ENCODE peak calls at places on chromosome 19, in six cellular contexts. S is CD8-positive, alpha-beta memory T cell; D is adrenal gland; O is gastrocnemius medialis; G is fibroblast of lung; A is neural progenitor cell. W is an unnamed sample.
A peak's percentile ranks its signal among the peaks of the same experiment; 100 is the strongest.

GRCh38 chr19:2302319-2303208 is 5.4 kb downstream of the LINGO3 start:
- DNase-seq in S (no peak), D (peak; percentile 67), O (peak; percentile 53), G (peak; percentile 46), A (peak; percentile 82), W (peak; percentile 93)

GRCh38 chr19:7986321-7987083 is 18.9 kb downstream of the ELAVL1 start:
- DNase-seq in S (no peak), D (no peak), O (peak; percentile 58), G (peak; percentile 75), A (no peak), W (no peak)

GRCh38 chr19:7559102-7559501 is 23.6 kb downstream of the PNPLA6 start:
- DNase-seq in S (no peak), D (no peak), O (no peak), G (no peak), A (no peak), W (no peak)

GRCh38 chr19:38837656-38838121 is 6.1 kb upstream of the ECH1 start:
- DNase-seq in S (no peak), D (no peak), O (no peak), G (peak; percentile 46), A (no peak), W (no peak)

GRCh38 chr19:52570005-52570861 is at the start of gene ZNF701:
- DNase-seq in S (peak; percentile 94), D (peak; percentile 97), O (peak; percentile 91), G (peak; percentile 87), A (peak; percentile 95), W (peak; percentile 95)

GRCh38 chr19:6613711-6614110 is 22.8 kb upstream of the CD70 start:
- DNase-seq in S (no peak), D (no peak), O (no peak), G (peak; percentile 85), A (no peak), W (no peak)

GRCh38 chr19:39951686-39952085 is 17.3 kb upstream of the FCGBP start:
- DNase-seq in S (no peak), D (peak; percentile 46), O (no peak), G (peak; percentile 23), A (no peak), W (no peak)

GRCh38 chr19:610071-610800 is 20.6 kb downstream of the HCN2 start:
- DNase-seq in S (peak; percentile 25), D (no peak), O (no peak), G (no peak), A (no peak), W (peak; percentile 66)

GRCh38 chr19:7550169-7550770 is 14.8 kb downstream of the PNPLA6 start:
- DNase-seq in S (no peak), D (no peak), O (no peak), G (no peak), A (no peak), W (no peak)

GRCh38 chr19:31283701-31284100 is 65.5 kb downstream of the TSHZ3 start:
- DNase-seq in S (no peak), D (no peak), O (no peak), G (no peak), A (no peak), W (no peak)

GRCh38 chr19:29680447-29680846 is 15.2 kb downstream of the PLEKHF1 start:
- DNase-seq in S (peak; percentile 86), D (no peak), O (peak; percentile 74), G (no peak), A (no peak), W (no peak)

GRCh38 chr19:11196406-11197287 is 698 bp downstream of the KANK2 start:
- DNase-seq in S (no peak), D (no peak), O (no peak), G (peak; percentile 31), A (peak; percentile 57), W (peak; percentile 64)

GRCh38 chr19:21158523-21159135 is 16.8 kb downstream of the ZNF431 start:
- DNase-seq in S (no peak), D (no peak), O (no peak), G (peak; percentile 80), A (no peak), W (no peak)

GRCh38 chr19:29537601-29538000 is 11.8 kb downstream of the VSTM2B start:
- DNase-seq in S (no peak), D (no peak), O (no peak), G (no peak), A (no peak), W (no peak)

GRCh38 chr19:35122687-35123551 is 7.3 kb downstream of the FXYD3 start:
- DNase-seq in S (no peak), D (no peak), O (no peak), G (no peak), A (peak; percentile 59), W (no peak)

GRCh38 chr19:31220540-31220939 is 128.7 kb downstream of the TSHZ3 start:
- DNase-seq in S (peak; percentile 18), D (no peak), O (no peak), G (no peak), A (peak; percentile 9), W (peak; percentile 64)

GRCh38 chr19:34173145-34173956 is 1.0 kb downstream of the LSM14A start:
- DNase-seq in S (peak; percentile 13), D (peak; percentile 38), O (peak; percentile 15), G (peak; percentile 64), A (peak; percentile 76), W (peak; percentile 16)

GRCh38 chr19:49929121-49929610 is at the start of the genes ATF5 and NUP62:
- DNase-seq in S (peak; percentile 88), D (peak; percentile 88), O (peak; percentile 82), G (peak; percentile 68), A (peak; percentile 93), W (peak; percentile 95)
- H3K4me1 ChIP-seq in S (peaks cover 46% of the 10 kb centered on the region), D (peaks cover 24% of the 10 kb centered on the region), O (peaks cover 36% of the 10 kb centered on the region), G (peaks cover 9% of the 10 kb centered on the region), A (peaks cover 9% of the 10 kb centered on the region), W (peaks cover 7% of the 10 kb centered on the region)

DNA sequence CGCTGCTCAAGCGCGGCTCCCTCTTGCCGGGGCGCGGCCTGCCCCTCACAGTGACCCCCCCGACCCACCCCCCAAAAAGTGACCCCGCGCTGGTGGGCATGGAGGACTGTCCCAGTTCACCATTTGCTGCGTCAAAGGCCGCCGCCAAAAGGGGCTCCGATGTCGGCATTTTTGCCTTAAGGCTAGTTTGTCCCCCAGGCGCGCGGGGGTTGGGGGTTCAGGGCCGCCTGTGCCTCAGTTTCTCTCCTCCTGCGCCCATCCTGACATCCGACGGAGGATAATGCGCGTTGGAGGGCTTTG is 17.1 kb downstream of the NFIX start:
- DNase-seq in S (no peak), D (no peak), O (no peak), G (no peak), A (no peak), W (no peak)
- H3K4me1 ChIP-seq in S (peaks cover 25% of the 10 kb centered on the region), D (peaks cover 35% of the 10 kb centered on the region), O (peaks cover 79% of the 10 kb centered on the region), G (peaks cover 33% of the 10 kb centered on the region), A (peaks cover 9% of the 10 kb centered on the region), W (peaks cover 16% of the 10 kb centered on the region)

GRCh38 chr19:18759435-18760426 is 31.4 kb downstream of the COMP start:
- DNase-seq in S (no peak), D (no peak), O (no peak), G (no peak), A (no peak), W (no peak)
- H3K4me1 ChIP-seq in S (no peaks in the 10 kb centered on the region), D (peaks cover 29% of the 10 kb centered on the region), O (peaks cover 30% of the 10 kb centered on the region), G (peaks cover 6% of the 10 kb centered on the region), A (no peaks in the 10 kb centered on the region), W (peaks cover 34% of the 10 kb centered on the region)

GRCh38 chr19:47719047-47719885 is 6.0 kb downstream of the EHD2 start:
- DNase-seq in S (no peak), D (peak; percentile 94), O (peak; percentile 78), G (peak; percentile 98), A (no peak), W (peak; percentile 98)

GRCh38 chr19:47716270-47716937 is 3.2 kb downstream of the EHD2 start:
- DNase-seq in S (no peak), D (peak; percentile 73), O (no peak), G (no peak), A (no peak), W (no peak)

GRCh38 chr19:47723573-47723923 is 10.3 kb downstream of the EHD2 start:
- DNase-seq in S (no peak), D (peak; percentile 87), O (peak; percentile 65), G (peak; percentile 93), A (no peak), W (peak; percentile 57)

GRCh38 chr19:47725759-47726401 is 12.7 kb downstream of the EHD2 start:
- DNase-seq in S (no peak), D (no peak), O (no peak), G (no peak), A (no peak), W (no peak)

GRCh38 chr19:47720669-47721068 is 7.4 kb downstream of the EHD2 start:
- DNase-seq in S (no peak), D (no peak), O (no peak), G (no peak), A (no peak), W (no peak)
- H3K4me1 ChIP-seq in S (no peaks in the 10 kb centered on the region), D (peaks cover 36% of the 10 kb centered on the region), O (peaks cover 17% of the 10 kb centered on the region), G (peaks cover 49% of the 10 kb centered on the region), A (peaks cover 6% of the 10 kb centered on the region), W (peaks cover 22% of the 10 kb centered on the region)

GRCh38 chr19:28427256-28428083 is 785.5 kb downstream of the UQCRFS1 start:
- DNase-seq in S (no peak), D (no peak), O (no peak), G (peak; percentile 39), A (no peak), W (no peak)

GRCh38 chr19:28430214-28430613 is 782.7 kb downstream of the UQCRFS1 start:
- DNase-seq in S (no peak), D (no peak), O (no peak), G (no peak), A (no peak), W (no peak)

GRCh38 chr19:28426902-28427232 is 786.1 kb downstream of the UQCRFS1 start:
- DNase-seq in S (no peak), D (no peak), O (no peak), G (peak; percentile 80), A (peak; percentile 16), W (no peak)

GRCh38 chr19:28429356-28429755 is 783.6 kb downstream of the UQCRFS1 start:
- DNase-seq in S (no peak), D (no peak), O (no peak), G (no peak), A (no peak), W (no peak)

DNA sequence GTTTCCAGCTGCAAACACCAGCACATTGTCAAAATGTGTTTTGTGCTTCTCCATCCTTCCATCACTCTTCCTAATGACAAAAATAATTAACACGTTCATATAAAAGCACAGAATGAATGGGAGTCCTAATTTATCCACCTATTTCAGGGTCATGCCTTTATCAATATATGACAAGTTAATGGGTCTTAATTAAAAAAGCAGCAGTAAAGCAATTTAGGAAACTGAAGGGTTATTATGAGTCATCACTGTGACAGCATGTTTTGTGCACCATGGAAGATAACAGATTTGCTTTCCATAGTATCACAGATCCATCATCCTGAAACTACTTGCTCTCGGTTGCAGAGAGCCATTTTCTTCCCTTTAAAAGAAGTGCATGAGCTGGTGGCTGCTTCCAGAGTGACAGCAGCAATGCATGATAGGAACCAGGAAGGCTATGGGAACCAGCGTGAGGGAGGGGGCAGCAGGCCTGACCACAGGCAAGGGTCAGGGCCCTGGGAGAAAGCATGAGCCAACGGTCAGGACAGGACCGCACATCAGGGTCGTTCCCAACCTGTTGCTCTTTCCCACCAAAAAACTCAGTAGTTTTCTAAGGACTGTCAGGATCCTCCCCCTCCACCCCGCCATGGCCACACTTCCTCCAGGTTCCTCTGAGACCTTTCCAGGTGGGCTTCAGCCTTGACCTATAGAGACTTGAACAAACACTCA is 784.2 kb downstream of the UQCRFS1 start:
- DNase-seq in S (no peak), D (no peak), O (no peak), G (peak; percentile 31), A (no peak), W (no peak)
- H3K4me1 ChIP-seq in S (no peaks in the 10 kb centered on the region), D (no peaks in the 10 kb centered on the region), O (no peaks in the 10 kb centered on the region), G (no peaks in the 10 kb centered on the region), A (peaks cover 15% of the 10 kb centered on the region), W (no peaks in the 10 kb centered on the region)